ENCODE peak calls at places on chromosomes 12 and 14, in seven cellular contexts. One of them, this sample, is unnamed.

GRCh38 chr12:12350868-12351463 is 924 bp upstream of the MANSC1 start:
- DNase-seq in GM12878: no peak
- DNase-seq in HCT116: no peak
- DNase-seq in H1: no peak
- DNase-seq in HepG2: peak; percentile 97
- DNase-seq in SK-N-SH: no peak
- DNase-seq in K562: peak; percentile 14
- DNase-seq in this sample: no peak

GRCh38 chr12:53005215-53005985 is 856 bp upstream of the EIF4B start:
- DNase-seq in GM12878: no peak
- DNase-seq in HCT116: no peak
- DNase-seq in H1: no peak
- DNase-seq in HepG2: no peak
- DNase-seq in SK-N-SH: peak; percentile 30
- DNase-seq in K562: peak; percentile 55
- DNase-seq in this sample: no peak

GRCh38 chr14:51472881-51473280 is 178.8 kb upstream of the FRMD6 start:
- DNase-seq in GM12878: no peak
- DNase-seq in HCT116: no peak
- DNase-seq in H1: no peak
- DNase-seq in HepG2: no peak
- DNase-seq in SK-N-SH: peak; percentile 68
- DNase-seq in K562: no peak
- DNase-seq in this sample: peak; percentile 69

GRCh38 chr14:102493096-102493495 is 16.5 kb downstream of the ANKRD9 start:
- DNase-seq in GM12878: no peak
- DNase-seq in HCT116: no peak
- DNase-seq in H1: no peak
- DNase-seq in HepG2: no peak
- DNase-seq in SK-N-SH: no peak
- DNase-seq in K562: no peak
- DNase-seq in this sample: no peak

GRCh38 chr12:54759751-54760150 is 94.6 kb upstream of the MUCL1 start:
- DNase-seq in GM12878: peak; percentile 7
- DNase-seq in HCT116: peak; percentile 42
- DNase-seq in H1: peak; percentile 25
- DNase-seq in HepG2: peak; percentile 38
- DNase-seq in SK-N-SH: no peak
- DNase-seq in K562: peak; percentile 53
- DNase-seq in this sample: peak; percentile 86

GRCh38 chr12:76866726-76867125 is 12.1 kb downstream of the CSRP2 start:
- DNase-seq in GM12878: no peak
- DNase-seq in HCT116: no peak
- DNase-seq in H1: no peak
- DNase-seq in HepG2: no peak
- DNase-seq in SK-N-SH: no peak
- DNase-seq in K562: no peak
- DNase-seq in this sample: no peak

GRCh38 chr14:69633238-69633637 is 21.8 kb downstream of the SUSD6 start:
- DNase-seq in GM12878: no peak
- DNase-seq in HCT116: no peak
- DNase-seq in H1: no peak
- DNase-seq in HepG2: peak; percentile 32
- DNase-seq in SK-N-SH: no peak
- DNase-seq in K562: no peak
- DNase-seq in this sample: no peak

GRCh38 chr14:36647827-36648753 is 13.6 kb upstream of the PAX9 start:
- DNase-seq in GM12878: no peak
- DNase-seq in HCT116: no peak
- DNase-seq in H1: no peak
- DNase-seq in HepG2: peak; percentile 61
- DNase-seq in SK-N-SH: peak; percentile 55
- DNase-seq in K562: peak; percentile 48
- DNase-seq in this sample: peak; percentile 82

GRCh38 chr12:116673713-116674112 is 64.2 kb downstream of the SPRING1 start:
- DNase-seq in GM12878: no peak
- DNase-seq in HCT116: peak; percentile 21
- DNase-seq in H1: no peak
- DNase-seq in HepG2: no peak
- DNase-seq in SK-N-SH: no peak
- DNase-seq in K562: peak; percentile 48
- DNase-seq in this sample: peak; percentile 77

GRCh38 chr14:88323086-88323519 is at the start of gene KCNK10:
- DNase-seq in GM12878: no peak
- DNase-seq in HCT116: no peak
- DNase-seq in H1: no peak
- DNase-seq in HepG2: no peak
- DNase-seq in SK-N-SH: no peak
- DNase-seq in K562: no peak
- DNase-seq in this sample: no peak

GRCh38 chr14:21226467-21226866 is 42.8 kb downstream of the HNRNPC start:
- DNase-seq in GM12878: no peak
- DNase-seq in HCT116: no peak
- DNase-seq in H1: no peak
- DNase-seq in HepG2: no peak
- DNase-seq in SK-N-SH: no peak
- DNase-seq in K562: no peak
- DNase-seq in this sample: no peak

GRCh38 chr12:116687888-116688287 is 50.0 kb downstream of the SPRING1 start:
- DNase-seq in GM12878: no peak
- DNase-seq in HCT116: peak; percentile 60
- DNase-seq in H1: peak; percentile 76
- DNase-seq in HepG2: peak; percentile 44
- DNase-seq in SK-N-SH: peak; percentile 67
- DNase-seq in K562: peak; percentile 60
- DNase-seq in this sample: no peak

GRCh38 chr14:54652188-54652889 is 85.4 kb downstream of the SAMD4A start:
- DNase-seq in GM12878: no peak
- DNase-seq in HCT116: peak; percentile 86
- DNase-seq in H1: peak; percentile 76
- DNase-seq in HepG2: peak; percentile 91
- DNase-seq in SK-N-SH: no peak
- DNase-seq in K562: no peak
- DNase-seq in this sample: peak; percentile 66

GRCh38 chr14:88505621-88506020 is 49.2 kb downstream of the PTPN21 start:
- DNase-seq in GM12878: no peak
- DNase-seq in HCT116: no peak
- DNase-seq in H1: no peak
- DNase-seq in HepG2: no peak
- DNase-seq in SK-N-SH: no peak
- DNase-seq in K562: no peak
- DNase-seq in this sample: no peak

GRCh38 chr14:24659916-24660570 is 26.1 kb upstream of the GZMB start:
- DNase-seq in GM12878: no peak
- DNase-seq in HCT116: no peak
- DNase-seq in H1: no peak
- DNase-seq in HepG2: no peak
- DNase-seq in SK-N-SH: no peak
- DNase-seq in K562: no peak
- DNase-seq in this sample: no peak

GRCh38 chr12:127253797-127254196 is 1013.2 kb upstream of the TMEM132C start:
- DNase-seq in GM12878: no peak
- DNase-seq in HCT116: no peak
- DNase-seq in H1: no peak
- DNase-seq in HepG2: no peak
- DNase-seq in SK-N-SH: no peak
- DNase-seq in K562: no peak
- DNase-seq in this sample: no peak

GRCh38 chr12:127260959-127261358 is 1006.0 kb upstream of the TMEM132C start:
- DNase-seq in GM12878: no peak
- DNase-seq in HCT116: no peak
- DNase-seq in H1: no peak
- DNase-seq in HepG2: no peak
- DNase-seq in SK-N-SH: no peak
- DNase-seq in K562: no peak
- DNase-seq in this sample: no peak

GRCh38 chr12:127260531-127260930 is 1006.4 kb upstream of the TMEM132C start:
- DNase-seq in GM12878: no peak
- DNase-seq in HCT116: no peak
- DNase-seq in H1: no peak
- DNase-seq in HepG2: no peak
- DNase-seq in SK-N-SH: no peak
- DNase-seq in K562: no peak
- DNase-seq in this sample: no peak

GRCh38 chr12:127254420-127254955 is 1012.5 kb upstream of the TMEM132C start:
- DNase-seq in GM12878: no peak
- DNase-seq in HCT116: no peak
- DNase-seq in H1: no peak
- DNase-seq in HepG2: no peak
- DNase-seq in SK-N-SH: no peak
- DNase-seq in K562: no peak
- DNase-seq in this sample: no peak

DNA sequence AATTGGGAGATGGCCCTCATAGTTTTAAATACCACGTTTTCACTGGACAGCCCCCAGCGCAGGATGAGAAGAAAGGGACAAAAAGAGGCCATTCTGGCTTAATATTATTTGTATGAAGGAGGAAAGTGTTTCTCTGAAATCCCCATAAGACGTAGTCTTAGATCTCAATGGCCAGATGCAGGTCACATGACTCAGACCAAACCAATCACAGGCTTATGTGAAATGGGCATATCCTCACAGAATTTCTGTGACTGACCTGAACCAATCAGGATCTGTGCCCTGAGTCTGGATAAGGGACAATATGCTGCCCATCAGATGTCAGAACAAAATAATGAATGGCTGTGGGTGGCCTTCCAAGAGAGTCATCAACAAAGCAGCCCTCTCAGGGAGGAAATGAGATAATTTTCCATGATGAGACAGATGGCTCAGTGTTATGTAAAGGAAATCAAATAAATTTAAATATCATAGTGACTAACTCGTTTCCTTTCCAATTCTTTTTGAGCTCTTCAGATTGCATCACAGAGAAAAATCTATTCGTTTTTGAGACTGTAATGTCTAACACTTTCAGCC is 1009.5 kb upstream of the TMEM132C start:
- DNase-seq in GM12878: no peak
- DNase-seq in HCT116: no peak
- DNase-seq in H1: no peak
- DNase-seq in HepG2: no peak
- DNase-seq in SK-N-SH: no peak
- DNase-seq in K562: no peak
- DNase-seq in this sample: no peak
- TF ChIP-seq JUND in GM12878: no peak
- TF ChIP-seq JUND in HCT116: no peak
- TF ChIP-seq JUND in H1: no peak
- TF ChIP-seq JUND in HepG2: no peak
- TF ChIP-seq JUND in SK-N-SH: no peak
- TF ChIP-seq JUND in K562: no peak
- TF ChIP-seq JUND in this sample: no peak

GRCh38 chr12:15532364-15532977 is 210.2 kb downstream of the PTPRO start:
- DNase-seq in GM12878: peak; percentile 36
- DNase-seq in HCT116: peak; percentile 72
- DNase-seq in H1: peak; percentile 36
- DNase-seq in HepG2: peak; percentile 55
- DNase-seq in SK-N-SH: peak; percentile 5
- DNase-seq in K562: peak; percentile 21
- DNase-seq in this sample: peak; percentile 84
- TF ChIP-seq JUND in GM12878: no peak
- TF ChIP-seq JUND in HCT116: no peak
- TF ChIP-seq JUND in H1: no peak
- TF ChIP-seq JUND in HepG2: no peak
- TF ChIP-seq JUND in SK-N-SH: no peak
- TF ChIP-seq JUND in K562: no peak
- TF ChIP-seq JUND in this sample: no peak

DNA sequence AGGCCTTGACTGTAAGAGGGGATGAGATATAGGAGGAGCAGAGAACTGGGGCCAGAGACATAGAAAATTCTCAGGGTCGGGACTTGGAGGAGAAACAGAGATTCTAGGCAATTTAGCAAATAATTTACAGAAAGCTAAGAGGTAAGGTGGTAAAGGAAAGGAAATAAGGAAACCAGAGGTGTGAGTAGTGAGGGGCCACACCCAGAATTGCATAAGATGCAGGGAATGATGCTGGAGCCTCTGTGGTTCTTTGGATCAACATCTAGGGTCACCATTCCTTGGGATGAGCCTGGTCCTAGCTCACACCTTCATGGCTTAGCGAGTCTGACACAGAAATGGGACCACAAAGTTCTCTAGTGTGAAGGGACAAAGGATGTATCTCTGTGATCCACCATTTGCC is 949 bp upstream of the SDR9C7 start:
- DNase-seq in GM12878: no peak
- DNase-seq in HCT116: no peak
- DNase-seq in H1: no peak
- DNase-seq in HepG2: no peak
- DNase-seq in SK-N-SH: no peak
- DNase-seq in K562: no peak
- DNase-seq in this sample: no peak
- TF ChIP-seq JUND in GM12878: no peak
- TF ChIP-seq JUND in HCT116: no peak
- TF ChIP-seq JUND in H1: no peak
- TF ChIP-seq JUND in HepG2: no peak
- TF ChIP-seq JUND in SK-N-SH: no peak
- TF ChIP-seq JUND in K562: no peak
- TF ChIP-seq JUND in this sample: no peak

DNA sequence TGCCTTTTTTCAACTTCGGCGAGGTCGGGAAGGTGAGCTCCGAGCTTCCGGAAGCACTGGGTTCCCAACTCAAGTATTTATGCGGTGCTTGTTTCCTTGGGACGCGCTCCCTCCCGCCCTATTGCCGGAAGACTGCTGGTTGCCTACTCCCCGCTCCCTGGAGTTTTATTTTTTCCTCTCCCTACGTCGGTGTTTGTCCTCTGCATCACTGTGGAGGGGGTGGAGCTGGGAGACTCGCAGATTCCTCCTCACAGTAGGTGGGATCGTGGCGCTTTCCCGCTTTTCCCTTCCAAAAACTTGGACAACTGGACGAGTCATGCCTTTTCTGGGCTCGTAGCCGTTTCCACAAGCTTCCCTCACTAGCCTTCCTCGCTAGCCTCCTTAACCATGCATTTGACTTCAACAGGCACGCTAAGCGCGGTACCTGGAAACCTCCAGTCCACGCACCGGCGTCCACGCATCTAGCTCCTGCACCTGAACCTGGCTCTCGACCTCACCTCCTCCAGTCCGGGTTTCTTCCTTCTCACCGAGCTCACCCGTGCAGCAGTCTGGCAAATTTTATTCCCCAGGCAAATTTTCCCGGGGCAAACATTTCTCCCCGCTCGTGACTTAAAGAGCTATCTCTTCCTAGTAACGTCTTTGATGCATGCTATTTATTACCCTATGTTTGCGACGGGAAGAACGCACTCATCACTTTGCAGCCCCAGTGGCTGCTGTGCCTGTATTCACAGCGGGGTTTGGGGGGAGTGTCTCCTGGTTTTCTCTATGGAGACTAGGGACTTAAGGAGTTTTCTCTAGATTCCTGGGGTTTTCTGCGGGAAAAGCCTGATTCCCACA is at the start of gene AVPR1A:
- DNase-seq in GM12878: no peak
- DNase-seq in HCT116: no peak
- DNase-seq in H1: no peak
- DNase-seq in HepG2: no peak
- DNase-seq in SK-N-SH: peak; percentile 9
- DNase-seq in K562: no peak
- DNase-seq in this sample: no peak
- TF ChIP-seq JUND in GM12878: no peak
- TF ChIP-seq JUND in HCT116: no peak
- TF ChIP-seq JUND in H1: no peak
- TF ChIP-seq JUND in HepG2: no peak
- TF ChIP-seq JUND in SK-N-SH: no peak
- TF ChIP-seq JUND in K562: no peak
- TF ChIP-seq JUND in this sample: no peak

This sample was measured in T47D.